ENCODE peak calls at places on chromosomes 1 and 21, in nine cellular contexts. M is SK-N-SH, D is mucosa of descending colon, I is BJ, K is uterus, Z is cardiac fibroblast, E is AG09319, N is natural killer cell, Q is IMR-90. Y is an unnamed sample.

GRCh38 chr1:110102081-110102480 is 10.2 kb upstream of the UBL4B start:
- DNase-seq in E (no peak), Q (peak), I (no peak), Z (peak), D (no peak), N (no peak), K (no peak), M (peak), Y (no peak)

GRCh38 chr1:204417231-204417997 is 5.8 kb upstream of the PPP1R15B start:
- DNase-seq in I (peak), D (no peak), E (peak), M (peak), K (peak), Q (peak), Z (peak), N (peak), Y (no peak)

GRCh38 chr1:64691631-64692030 is 53.2 kb upstream of the RAVER2 start:
- DNase-seq in E (no peak), I (no peak), N (no peak), Q (peak), D (no peak), Z (peak), K (no peak), M (no peak), Y (no peak)

GRCh38 chr1:182649041-182649440 is 35.3 kb downstream of the RGS8 start:
- DNase-seq in E (no peak), Q (no peak), D (no peak), M (no peak), I (no peak), Z (no peak), N (no peak), K (no peak), Y (no peak)

GRCh38 chr1:91830242-91831131 is 55.5 kb downstream of the TGFBR3 start:
- DNase-seq in M (no peak), E (peak), I (peak), Z (peak), K (peak), N (no peak), D (peak), Q (peak), Y (no peak)

GRCh38 chr1:25671929-25672328 is 55.3 kb downstream of the MAN1C1 start:
- DNase-seq in Z (no peak), D (no peak), M (no peak), Q (no peak), N (no peak), E (no peak), I (no peak), K (no peak), Y (no peak)

GRCh38 chr1:212760126-212760823 is 31.3 kb downstream of the NSL1 start:
- DNase-seq in Z (no peak), Q (no peak), M (no peak), K (no peak), D (peak), I (no peak), N (peak), E (no peak), Y (peak)

GRCh38 chr1:223726380-223727001 is 14.2 kb downstream of the CAPN2 start:
- DNase-seq in E (peak), M (peak), D (no peak), Q (peak), N (peak), Z (peak), I (peak), K (peak), Y (no peak)

GRCh38 chr1:44326066-44326701 is 28.9 kb downstream of the ERI3 start:
- DNase-seq in D (no peak), K (no peak), E (no peak), M (no peak), Q (no peak), I (peak), Z (peak), N (no peak), Y (no peak)

GRCh38 chr1:76066390-76066789 is 8.2 kb upstream of the ST6GALNAC3 start:
- DNase-seq in Q (peak), N (no peak), K (no peak), Z (no peak), E (no peak), D (no peak), I (no peak), M (no peak), Y (no peak)

GRCh38 chr1:185138146-185138545 is 18.6 kb downstream of the TRMT1L start:
- DNase-seq in E (no peak), Q (no peak), M (no peak), N (no peak), K (no peak), D (no peak), I (no peak), Z (no peak), Y (no peak)

GRCh38 chr21:35359076-35359475 is 310.0 kb upstream of the RUNX1 start:
- DNase-seq in N (no peak), Q (no peak), I (no peak), E (no peak), D (no peak), Z (peak), M (no peak), K (no peak), Y (no peak)

GRCh38 chr1:9384751-9385245 is 92.1 kb downstream of the SPSB1 start:
- DNase-seq in I (no peak), N (no peak), D (peak), Z (no peak), E (no peak), M (peak), K (peak), Q (no peak), Y (peak)

GRCh38 chr1:99677416-99677815 is 31.5 kb downstream of the PALMD start:
- DNase-seq in Q (no peak), N (no peak), M (no peak), Z (no peak), K (no peak), E (no peak), I (no peak), D (no peak), Y (no peak)

GRCh38 chr1:184310157-184310819 is 76.5 kb upstream of the C1orf21 start:
- DNase-seq in M (no peak), Z (no peak), N (no peak), E (no peak), D (no peak), I (no peak), Q (no peak), K (no peak), Y (no peak)

GRCh38 chr1:59057211-59057694 is 239.6 kb upstream of the FGGY start:
- DNase-seq in Z (peak), K (peak), M (peak), Q (peak), E (peak), I (peak), D (peak), N (no peak), Y (peak)

GRCh38 chr21:42570362-42570761 is 56.7 kb downstream of the SLC37A1 start:
- DNase-seq in Q (no peak), N (no peak), K (peak), Z (no peak), D (peak), E (no peak), M (no peak), I (no peak), Y (no peak)

GRCh38 chr1:153792631-153793041 is 17.4 kb downstream of the SLC27A3 start:
- DNase-seq in M (no peak), Z (no peak), D (no peak), N (no peak), Q (no peak), I (no peak), E (no peak), K (no peak), Y (no peak)

GRCh38 chr1:15985611-15986272 is 9.8 kb upstream of the ZBTB17 start:
- DNase-seq in I (no peak), N (no peak), E (no peak), Q (no peak), K (no peak), Z (no peak), D (no peak), M (no peak), Y (no peak)

GRCh38 chr1:185593271-185593670 is 140.9 kb upstream of the HMCN1 start:
- DNase-seq in M (no peak), Q (no peak), Z (no peak), K (no peak), N (no peak), E (no peak), I (no peak), D (no peak), Y (no peak)

GRCh38 chr21:36973986-36974850 is 7.7 kb upstream of the HLCS start:
- DNase-seq in D (no peak), Z (no peak), N (no peak), M (no peak), K (no peak), Q (no peak), E (no peak), I (no peak), Y (no peak)

GRCh38 chr1:85047144-85047471 is 1.2 kb downstream of the MCOLN3 start:
- DNase-seq in M (no peak), D (no peak), N (no peak), K (no peak), I (no peak), E (no peak), Q (no peak), Z (no peak), Y (peak)

GRCh38 chr1:35924838-35925237 is 6.1 kb upstream of the AGO3 start:
- DNase-seq in Z (no peak), E (no peak), Q (no peak), K (no peak), D (no peak), M (no peak), N (no peak), I (no peak), Y (no peak)

GRCh38 chr1:8218351-8219092 is 99.4 kb upstream of the SLC45A1 start:
- DNase-seq in E (no peak), N (no peak), Z (peak), Q (peak), D (no peak), I (no peak), M (no peak), K (no peak), Y (no peak)

GRCh38 chr1:244383278-244383884 is 68.3 kb downstream of the ADSS2 start:
- DNase-seq in Q (no peak), M (no peak), E (no peak), K (no peak), Z (no peak), N (no peak), D (no peak), I (no peak), Y (no peak)

GRCh38 chr1:241479294-241479693 is 40.3 kb downstream of the FH start:
- DNase-seq in K (no peak), M (no peak), E (no peak), Q (no peak), Z (no peak), I (no peak), D (no peak), N (no peak), Y (no peak)

GRCh38 chr1:51768971-51769601 is 109.4 kb downstream of the NRDC start:
- DNase-seq in I (no peak), Q (peak), K (no peak), N (no peak), Z (peak), D (no peak), M (peak), E (peak), Y (peak)

GRCh38 chr1:16139473-16139962 is 16.4 kb downstream of the EPHA2 start:
- DNase-seq in M (no peak), D (no peak), N (no peak), E (no peak), Q (peak), Z (peak), K (no peak), I (no peak), Y (no peak)

GRCh38 chr1:29162476-29163138 is 19.1 kb downstream of the SRSF4 start:
- DNase-seq in I (no peak), D (no peak), Z (no peak), M (no peak), N (no peak), K (no peak), E (no peak), Q (no peak), Y (no peak)

GRCh38 chr1:1857096-1857703 is 33.7 kb downstream of the GNB1 start:
- DNase-seq in D (no peak), M (no peak), I (no peak), N (no peak), Z (no peak), E (no peak), K (no peak), Q (no peak), Y (no peak)

GRCh38 chr1:227948493-227949260 is 945 bp upstream of the WNT9A start:
- DNase-seq in E (no peak), D (peak), I (no peak), M (peak), N (no peak), Z (no peak), Q (no peak), K (peak), Y (no peak)

GRCh38 chr1:226519135-226519534 is 29.4 kb upstream of the STUM start:
- DNase-seq in D (no peak), N (no peak), Z (no peak), M (no peak), E (no peak), Q (no peak), I (no peak), K (no peak), Y (no peak)

GRCh38 chr1:156194300-156194652 is 372 bp downstream of the SLC25A44 start:
- DNase-seq in M (peak), Z (no peak), Q (peak), I (no peak), K (no peak), D (no peak), E (no peak), N (no peak), Y (no peak)

GRCh38 chr1:4973341-4973740 is 318.9 kb downstream of the AJAP1 start:
- DNase-seq in I (no peak), E (no peak), K (no peak), D (no peak), N (no peak), Q (no peak), M (no peak), Z (no peak), Y (no peak)

GRCh38 chr1:203197625-203198024 is 11.1 kb upstream of the CHI3L1 start:
- DNase-seq in I (no peak), Z (peak), Q (peak), K (no peak), D (no peak), M (no peak), E (peak), N (no peak), Y (no peak)

GRCh38 chr21:37338671-37339526 is 27.7 kb upstream of the DYRK1A start:
- DNase-seq in I (peak), Q (peak), Z (peak), K (peak), E (peak), N (no peak), D (no peak), M (peak), Y (peak)

GRCh38 chr1:193187114-193187513 is 701 bp upstream of the B3GALT2 start:
- DNase-seq in Q (no peak), N (no peak), E (no peak), Z (no peak), I (no peak), K (no peak), D (no peak), M (no peak), Y (no peak)

GRCh38 chr1:193192586-193192985 is 6.2 kb upstream of the B3GALT2 start:
- DNase-seq in E (no peak), K (no peak), Z (no peak), D (no peak), M (no peak), I (no peak), N (no peak), Q (no peak), Y (no peak)

GRCh38 chr1:193189442-193190095 is 3.2 kb upstream of the B3GALT2 start:
- DNase-seq in K (no peak), D (no peak), N (no peak), E (no peak), Z (no peak), M (no peak), Q (no peak), I (no peak), Y (no peak)

GRCh38 chr1:193185861-193186714 is at the start of gene B3GALT2:
- DNase-seq in K (no peak), N (no peak), E (no peak), Z (peak), Q (peak), D (no peak), I (no peak), M (peak), Y (no peak)

GRCh38 chr1:193190096-193190744 is 3.8 kb upstream of the B3GALT2 start:
- DNase-seq in K (no peak), I (no peak), E (no peak), Q (peak), N (no peak), Z (peak), M (no peak), D (no peak), Y (no peak)
- TF ChIP-seq CTCF in K (no peak), I (peak), E (peak), Q (peak), N (no peak), Z (peak), M (peak), D (no peak), Y (no peak)

GRCh38 chr1:26957306-26957705 is 3.0 kb downstream of the KDF1 start:
- DNase-seq in N (no peak), I (no peak), E (no peak), Q (no peak), D (no peak), K (no peak), M (no peak), Z (no peak), Y (no peak)

GRCh38 chr1:26961826-26962225 is 1.6 kb upstream of the KDF1 start:
- DNase-seq in D (no peak), Q (peak), I (peak), E (peak), N (no peak), Z (peak), K (no peak), M (no peak), Y (no peak)

GRCh38 chr1:26960625-26960966 is 328 bp upstream of the KDF1 start:
- DNase-seq in E (no peak), M (no peak), I (no peak), N (no peak), K (no peak), D (no peak), Q (no peak), Z (no peak), Y (no peak)

GRCh38 chr1:26959270-26959669 is 998 bp downstream of the KDF1 start:
- DNase-seq in E (no peak), I (no peak), K (no peak), M (no peak), Q (no peak), Z (no peak), D (peak), N (no peak), Y (no peak)

GRCh38 chr1:26959722-26960624 is at the start of gene KDF1:
- DNase-seq in I (no peak), K (no peak), Q (no peak), Z (no peak), M (peak), E (no peak), D (peak), N (no peak), Y (peak)
- TF ChIP-seq CTCF in I (no peak), K (no peak), Q (no peak), Z (no peak), M (no peak), E (no peak), D (no peak), N (no peak), Y (no peak)

GRCh38 chr1:22021061-22021460 is 19.6 kb downstream of the CELA3A start:
- DNase-seq in N (no peak), M (no peak), E (no peak), K (no peak), D (no peak), I (no peak), Z (no peak), Q (no peak), Y (no peak)

GRCh38 chr1:22024485-22025367 is 23.3 kb downstream of the CELA3A start:
- DNase-seq in N (peak), Q (peak), K (peak), E (no peak), Z (peak), I (no peak), M (peak), D (peak), Y (peak)

GRCh38 chr1:22018583-22019559 is 17.4 kb downstream of the CELA3A start:
- DNase-seq in D (no peak), Z (peak), K (no peak), E (peak), I (no peak), N (peak), M (no peak), Q (peak), Y (no peak)
- TF ChIP-seq CTCF in D (no peak), Z (peak), K (no peak), E (peak), I (peak), N (no peak), M (peak), Q (peak), Y (no peak)

DNA sequence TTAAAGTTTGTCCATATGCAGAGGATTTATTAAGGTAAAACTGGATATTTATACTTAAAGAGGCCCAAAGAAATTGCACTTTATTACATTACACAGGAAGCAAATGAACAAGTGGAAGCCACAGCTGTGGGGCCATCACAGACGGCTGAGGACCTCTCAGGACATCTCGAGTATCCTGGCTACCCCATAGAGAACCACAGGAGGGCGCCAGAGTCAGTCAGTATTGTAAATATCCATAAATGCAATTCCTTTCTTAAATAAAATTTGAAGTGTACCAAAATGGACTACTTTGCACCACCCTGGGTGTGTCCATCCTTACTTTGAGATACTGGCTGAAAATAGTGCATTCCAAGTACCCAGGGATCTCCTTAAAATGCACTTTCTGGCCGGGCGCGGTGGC is 257.2 kb downstream of the MRPL39 start:
- DNase-seq in N (no peak), M (peak), Z (peak), D (no peak), K (no peak), E (no peak), I (no peak), Q (peak), Y (peak)
- TF ChIP-seq CTCF in N (no peak), M (peak), Z (peak), D (no peak), K (no peak), E (peak), I (peak), Q (peak), Y (peak)